ENCODE peak calls at places on chromosomes 3 and 15, in five cellular contexts. One of them, this sample, is unnamed.

GRCh38 chr3:128854382-128854939 is 25.0 kb upstream of the ACAD9 start:
- DNase-seq in EL: no peak
- DNase-seq in left colon: no peak
- DNase-seq in stimulated activated CD8-positive, alpha-beta memory T cell treated with anti-CD3 and anti-CD28 coated beads, Interleukin-12 subunit alpha, Interleukin-12 subunit beta, amount 100 ng/mL, for 4 hours: no peak
- DNase-seq in dermis blood vessel endothelial cell: peak
- DNase-seq in this sample: no peak

GRCh38 chr3:185959609-185960517 is 22.0 kb upstream of the TRA2B start:
- DNase-seq in EL: peak
- DNase-seq in left colon: no peak
- DNase-seq in stimulated activated CD8-positive, alpha-beta memory T cell treated with anti-CD3 and anti-CD28 coated beads, Interleukin-12 subunit alpha, Interleukin-12 subunit beta, amount 100 ng/mL, for 4 hours: no peak
- DNase-seq in dermis blood vessel endothelial cell: peak
- DNase-seq in this sample: no peak

GRCh38 chr3:11379238-11379823 is 107.1 kb downstream of the ATG7 start:
- DNase-seq in EL: peak
- DNase-seq in left colon: no peak
- DNase-seq in stimulated activated CD8-positive, alpha-beta memory T cell treated with anti-CD3 and anti-CD28 coated beads, Interleukin-12 subunit alpha, Interleukin-12 subunit beta, amount 100 ng/mL, for 4 hours: no peak
- DNase-seq in dermis blood vessel endothelial cell: peak
- DNase-seq in this sample: no peak

GRCh38 chr15:27670481-27670880 is 428.6 kb downstream of the OCA2 start:
- DNase-seq in EL: no peak
- DNase-seq in left colon: no peak
- DNase-seq in stimulated activated CD8-positive, alpha-beta memory T cell treated with anti-CD3 and anti-CD28 coated beads, Interleukin-12 subunit alpha, Interleukin-12 subunit beta, amount 100 ng/mL, for 4 hours: no peak
- DNase-seq in dermis blood vessel endothelial cell: no peak
- DNase-seq in this sample: no peak

GRCh38 chr3:23915537-23916108 is 1.2 kb downstream of the NKIRAS1 start:
- DNase-seq in EL: peak
- DNase-seq in left colon: no peak
- DNase-seq in stimulated activated CD8-positive, alpha-beta memory T cell treated with anti-CD3 and anti-CD28 coated beads, Interleukin-12 subunit alpha, Interleukin-12 subunit beta, amount 100 ng/mL, for 4 hours: no peak
- DNase-seq in dermis blood vessel endothelial cell: peak
- DNase-seq in this sample: no peak

GRCh38 chr3:194608981-194609380 is 24.2 kb downstream of the TMEM44 start:
- DNase-seq in EL: no peak
- DNase-seq in left colon: no peak
- DNase-seq in stimulated activated CD8-positive, alpha-beta memory T cell treated with anti-CD3 and anti-CD28 coated beads, Interleukin-12 subunit alpha, Interleukin-12 subunit beta, amount 100 ng/mL, for 4 hours: no peak
- DNase-seq in dermis blood vessel endothelial cell: no peak
- DNase-seq in this sample: no peak

GRCh38 chr3:168620854-168621253 is 525.1 kb upstream of the GOLIM4 start:
- DNase-seq in EL: peak
- DNase-seq in left colon: no peak
- DNase-seq in stimulated activated CD8-positive, alpha-beta memory T cell treated with anti-CD3 and anti-CD28 coated beads, Interleukin-12 subunit alpha, Interleukin-12 subunit beta, amount 100 ng/mL, for 4 hours: no peak
- DNase-seq in dermis blood vessel endothelial cell: peak
- DNase-seq in this sample: peak

GRCh38 chr3:155741081-155741480 is 3.8 kb downstream of the PLCH1 start:
- DNase-seq in EL: no peak
- DNase-seq in left colon: no peak
- DNase-seq in stimulated activated CD8-positive, alpha-beta memory T cell treated with anti-CD3 and anti-CD28 coated beads, Interleukin-12 subunit alpha, Interleukin-12 subunit beta, amount 100 ng/mL, for 4 hours: no peak
- DNase-seq in dermis blood vessel endothelial cell: no peak
- DNase-seq in this sample: no peak

GRCh38 chr15:44782516-44782915 is 46.2 kb downstream of the TRIM69 start:
- DNase-seq in EL: peak
- DNase-seq in left colon: no peak
- DNase-seq in stimulated activated CD8-positive, alpha-beta memory T cell treated with anti-CD3 and anti-CD28 coated beads, Interleukin-12 subunit alpha, Interleukin-12 subunit beta, amount 100 ng/mL, for 4 hours: no peak
- DNase-seq in dermis blood vessel endothelial cell: no peak
- DNase-seq in this sample: no peak

GRCh38 chr3:66098436-66098835 is 59.7 kb upstream of the MAGI1 start:
- DNase-seq in EL: peak
- DNase-seq in left colon: no peak
- DNase-seq in stimulated activated CD8-positive, alpha-beta memory T cell treated with anti-CD3 and anti-CD28 coated beads, Interleukin-12 subunit alpha, Interleukin-12 subunit beta, amount 100 ng/mL, for 4 hours: no peak
- DNase-seq in dermis blood vessel endothelial cell: no peak
- DNase-seq in this sample: no peak

GRCh38 chr3:61381745-61382392 is 130.6 kb upstream of the FHIT start:
- DNase-seq in EL: peak
- DNase-seq in left colon: no peak
- DNase-seq in stimulated activated CD8-positive, alpha-beta memory T cell treated with anti-CD3 and anti-CD28 coated beads, Interleukin-12 subunit alpha, Interleukin-12 subunit beta, amount 100 ng/mL, for 4 hours: no peak
- DNase-seq in dermis blood vessel endothelial cell: peak
- DNase-seq in this sample: no peak

GRCh38 chr3:156298014-156298413 is 177.6 kb downstream of the KCNAB1 start:
- DNase-seq in EL: no peak
- DNase-seq in left colon: no peak
- DNase-seq in stimulated activated CD8-positive, alpha-beta memory T cell treated with anti-CD3 and anti-CD28 coated beads, Interleukin-12 subunit alpha, Interleukin-12 subunit beta, amount 100 ng/mL, for 4 hours: no peak
- DNase-seq in dermis blood vessel endothelial cell: no peak
- DNase-seq in this sample: no peak

GRCh38 chr3:42505849-42506410 is 3.5 kb downstream of the VIPR1 start:
- DNase-seq in EL: no peak
- DNase-seq in left colon: peak
- DNase-seq in stimulated activated CD8-positive, alpha-beta memory T cell treated with anti-CD3 and anti-CD28 coated beads, Interleukin-12 subunit alpha, Interleukin-12 subunit beta, amount 100 ng/mL, for 4 hours: no peak
- DNase-seq in dermis blood vessel endothelial cell: no peak
- DNase-seq in this sample: no peak

GRCh38 chr3:64039273-64039672 is 16.0 kb upstream of the PSMD6 start:
- DNase-seq in EL: no peak
- DNase-seq in left colon: no peak
- DNase-seq in stimulated activated CD8-positive, alpha-beta memory T cell treated with anti-CD3 and anti-CD28 coated beads, Interleukin-12 subunit alpha, Interleukin-12 subunit beta, amount 100 ng/mL, for 4 hours: no peak
- DNase-seq in dermis blood vessel endothelial cell: no peak
- DNase-seq in this sample: no peak

GRCh38 chr3:71478568-71478967 is 105.0 kb downstream of the FOXP1 start:
- DNase-seq in EL: no peak
- DNase-seq in left colon: no peak
- DNase-seq in stimulated activated CD8-positive, alpha-beta memory T cell treated with anti-CD3 and anti-CD28 coated beads, Interleukin-12 subunit alpha, Interleukin-12 subunit beta, amount 100 ng/mL, for 4 hours: peak
- DNase-seq in dermis blood vessel endothelial cell: peak
- DNase-seq in this sample: no peak

GRCh38 chr3:159761377-159761776 is 227.3 kb upstream of the IL12A start:
- DNase-seq in EL: peak
- DNase-seq in left colon: peak
- DNase-seq in stimulated activated CD8-positive, alpha-beta memory T cell treated with anti-CD3 and anti-CD28 coated beads, Interleukin-12 subunit alpha, Interleukin-12 subunit beta, amount 100 ng/mL, for 4 hours: no peak
- DNase-seq in dermis blood vessel endothelial cell: peak
- DNase-seq in this sample: no peak

GRCh38 chr3:23319913-23320312 is 116.8 kb downstream of the UBE2E2 start:
- DNase-seq in EL: no peak
- DNase-seq in left colon: no peak
- DNase-seq in stimulated activated CD8-positive, alpha-beta memory T cell treated with anti-CD3 and anti-CD28 coated beads, Interleukin-12 subunit alpha, Interleukin-12 subunit beta, amount 100 ng/mL, for 4 hours: no peak
- DNase-seq in dermis blood vessel endothelial cell: no peak
- DNase-seq in this sample: no peak

GRCh38 chr3:41137686-41138111 is 61.6 kb upstream of the CTNNB1 start:
- DNase-seq in EL: peak
- DNase-seq in left colon: no peak
- DNase-seq in stimulated activated CD8-positive, alpha-beta memory T cell treated with anti-CD3 and anti-CD28 coated beads, Interleukin-12 subunit alpha, Interleukin-12 subunit beta, amount 100 ng/mL, for 4 hours: no peak
- DNase-seq in dermis blood vessel endothelial cell: no peak
- DNase-seq in this sample: no peak

GRCh38 chr3:47423548-47424145 is 42.8 kb downstream of the PTPN23 start:
- DNase-seq in EL: no peak
- DNase-seq in left colon: no peak
- DNase-seq in stimulated activated CD8-positive, alpha-beta memory T cell treated with anti-CD3 and anti-CD28 coated beads, Interleukin-12 subunit alpha, Interleukin-12 subunit beta, amount 100 ng/mL, for 4 hours: no peak
- DNase-seq in dermis blood vessel endothelial cell: no peak
- DNase-seq in this sample: no peak

GRCh38 chr3:197354195-197355059 is 56.0 kb upstream of the DLG1 start:
- DNase-seq in EL: peak
- DNase-seq in left colon: peak
- DNase-seq in stimulated activated CD8-positive, alpha-beta memory T cell treated with anti-CD3 and anti-CD28 coated beads, Interleukin-12 subunit alpha, Interleukin-12 subunit beta, amount 100 ng/mL, for 4 hours: no peak
- DNase-seq in dermis blood vessel endothelial cell: no peak
- DNase-seq in this sample: no peak

GRCh38 chr3:175433026-175433668 is 574.0 kb downstream of the NAALADL2 start:
- DNase-seq in EL: peak
- DNase-seq in left colon: no peak
- DNase-seq in stimulated activated CD8-positive, alpha-beta memory T cell treated with anti-CD3 and anti-CD28 coated beads, Interleukin-12 subunit alpha, Interleukin-12 subunit beta, amount 100 ng/mL, for 4 hours: no peak
- DNase-seq in dermis blood vessel endothelial cell: no peak
- DNase-seq in this sample: no peak

GRCh38 chr3:187740446-187741399 is 4.5 kb downstream of the BCL6 start:
- DNase-seq in EL: peak
- DNase-seq in left colon: peak
- DNase-seq in stimulated activated CD8-positive, alpha-beta memory T cell treated with anti-CD3 and anti-CD28 coated beads, Interleukin-12 subunit alpha, Interleukin-12 subunit beta, amount 100 ng/mL, for 4 hours: peak
- DNase-seq in dermis blood vessel endothelial cell: peak
- DNase-seq in this sample: peak

GRCh38 chr3:191743283-191743682 is 282.3 kb downstream of the PYDC2 start:
- DNase-seq in EL: no peak
- DNase-seq in left colon: no peak
- DNase-seq in stimulated activated CD8-positive, alpha-beta memory T cell treated with anti-CD3 and anti-CD28 coated beads, Interleukin-12 subunit alpha, Interleukin-12 subunit beta, amount 100 ng/mL, for 4 hours: no peak
- DNase-seq in dermis blood vessel endothelial cell: no peak
- DNase-seq in this sample: no peak

GRCh38 chr3:15207836-15208504 is 1.9 kb downstream of the CAPN7 start:
- DNase-seq in EL: peak
- DNase-seq in left colon: no peak
- DNase-seq in stimulated activated CD8-positive, alpha-beta memory T cell treated with anti-CD3 and anti-CD28 coated beads, Interleukin-12 subunit alpha, Interleukin-12 subunit beta, amount 100 ng/mL, for 4 hours: no peak
- DNase-seq in dermis blood vessel endothelial cell: no peak
- DNase-seq in this sample: no peak

GRCh38 chr3:15768421-15769255 is 29.1 kb downstream of the ANKRD28 start:
- DNase-seq in EL: peak
- DNase-seq in left colon: no peak
- DNase-seq in stimulated activated CD8-positive, alpha-beta memory T cell treated with anti-CD3 and anti-CD28 coated beads, Interleukin-12 subunit alpha, Interleukin-12 subunit beta, amount 100 ng/mL, for 4 hours: no peak
- DNase-seq in dermis blood vessel endothelial cell: peak
- DNase-seq in this sample: no peak